ENCODE peak calls at places on chromosome 5, in six cellular contexts. One of them, this sample, is unnamed.

GRCh38 chr5:139181835-139182452 is 16.2 kb downstream of the SIL1 start:
- DNase-seq in GM12878: no peak
- DNase-seq in H1: no peak
- DNase-seq in K562: no peak
- DNase-seq in HepG2: no peak
- DNase-seq in HCT116: peak; percentile 36
- DNase-seq in this sample: no peak

GRCh38 chr5:139698461-139699146 is 50.5 kb downstream of the CXXC5 start:
- DNase-seq in GM12878: no peak
- DNase-seq in H1: peak; percentile 95
- DNase-seq in K562: peak; percentile 75
- DNase-seq in HepG2: no peak
- DNase-seq in HCT116: no peak
- DNase-seq in this sample: no peak

GRCh38 chr5:40560470-40560869 is 119.2 kb upstream of the PTGER4 start:
- DNase-seq in GM12878: no peak
- DNase-seq in H1: no peak
- DNase-seq in K562: no peak
- DNase-seq in HepG2: no peak
- DNase-seq in HCT116: no peak
- DNase-seq in this sample: no peak

GRCh38 chr5:172748341-172748843 is 22.6 kb downstream of the DUSP1 start:
- DNase-seq in GM12878: no peak
- DNase-seq in H1: peak; percentile 80
- DNase-seq in K562: no peak
- DNase-seq in HepG2: no peak
- DNase-seq in HCT116: no peak
- DNase-seq in this sample: no peak

GRCh38 chr5:39473156-39473779 is 48.5 kb upstream of the DAB2 start:
- DNase-seq in GM12878: no peak
- DNase-seq in H1: no peak
- DNase-seq in K562: no peak
- DNase-seq in HepG2: no peak
- DNase-seq in HCT116: no peak
- DNase-seq in this sample: no peak

GRCh38 chr5:180438785-180439780 is 55.1 kb upstream of the CNOT6 start:
- DNase-seq in GM12878: no peak
- DNase-seq in H1: no peak
- DNase-seq in K562: no peak
- DNase-seq in HepG2: no peak
- DNase-seq in HCT116: no peak
- DNase-seq in this sample: no peak

GRCh38 chr5:173456751-173457171 is 128.5 kb upstream of the STC2 start:
- DNase-seq in GM12878: no peak
- DNase-seq in H1: no peak
- DNase-seq in K562: no peak
- DNase-seq in HepG2: no peak
- DNase-seq in HCT116: no peak
- DNase-seq in this sample: no peak

GRCh38 chr5:59648949-59649921 is 244.3 kb downstream of the PDE4D start:
- DNase-seq in GM12878: no peak
- DNase-seq in H1: no peak
- DNase-seq in K562: peak; percentile 6
- DNase-seq in HepG2: no peak
- DNase-seq in HCT116: no peak
- DNase-seq in this sample: no peak

GRCh38 chr5:62149894-62150293 is 156.1 kb upstream of the KIF2A start:
- DNase-seq in GM12878: no peak
- DNase-seq in H1: no peak
- DNase-seq in K562: no peak
- DNase-seq in HepG2: no peak
- DNase-seq in HCT116: no peak
- DNase-seq in this sample: no peak

GRCh38 chr5:124124711-124125229 is 612.8 kb downstream of the CSNK1G3 start:
- DNase-seq in GM12878: no peak
- DNase-seq in H1: no peak
- DNase-seq in K562: no peak
- DNase-seq in HepG2: no peak
- DNase-seq in HCT116: no peak
- DNase-seq in this sample: no peak

GRCh38 chr5:172420215-172420934 is 34.0 kb downstream of the SH3PXD2B start:
- DNase-seq in GM12878: no peak
- DNase-seq in H1: peak; percentile 59
- DNase-seq in K562: peak; percentile 41
- DNase-seq in HepG2: peak; percentile 91
- DNase-seq in HCT116: peak; percentile 60
- DNase-seq in this sample: no peak

GRCh38 chr5:148949871-148950863 is 112.7 kb downstream of the SH3TC2 start:
- DNase-seq in GM12878: no peak
- DNase-seq in H1: no peak
- DNase-seq in K562: no peak
- DNase-seq in HepG2: no peak
- DNase-seq in HCT116: no peak
- DNase-seq in this sample: no peak

GRCh38 chr5:122605236-122605635 is 169.6 kb upstream of the SNX2 start:
- DNase-seq in GM12878: no peak
- DNase-seq in H1: no peak
- DNase-seq in K562: no peak
- DNase-seq in HepG2: no peak
- DNase-seq in HCT116: no peak
- DNase-seq in this sample: no peak

GRCh38 chr5:73693573-73694061 is 67.6 kb downstream of the ARHGEF28 start:
- DNase-seq in GM12878: no peak
- DNase-seq in H1: no peak
- DNase-seq in K562: no peak
- DNase-seq in HepG2: peak; percentile 56
- DNase-seq in HCT116: no peak
- DNase-seq in this sample: no peak

GRCh38 chr5:86979801-86980510 is 287.7 kb upstream of the RASA1 start:
- DNase-seq in GM12878: no peak
- DNase-seq in H1: no peak
- DNase-seq in K562: no peak
- DNase-seq in HepG2: peak; percentile 3
- DNase-seq in HCT116: peak; percentile 33
- DNase-seq in this sample: no peak

GRCh38 chr5:140575309-140575708 is 10.7 kb downstream of the SLC35A4 start:
- DNase-seq in GM12878: no peak
- DNase-seq in H1: no peak
- DNase-seq in K562: peak; percentile 70
- DNase-seq in HepG2: peak; percentile 76
- DNase-seq in HCT116: peak; percentile 19
- DNase-seq in this sample: no peak

GRCh38 chr5:126052120-126052519 is 371.1 kb upstream of the GRAMD2B start:
- DNase-seq in GM12878: no peak
- DNase-seq in H1: no peak
- DNase-seq in K562: no peak
- DNase-seq in HepG2: no peak
- DNase-seq in HCT116: no peak
- DNase-seq in this sample: no peak

GRCh38 chr5:17087035-17087434 is 130.4 kb upstream of the BASP1 start:
- DNase-seq in GM12878: no peak
- DNase-seq in H1: no peak
- DNase-seq in K562: no peak
- DNase-seq in HepG2: no peak
- DNase-seq in HCT116: no peak
- DNase-seq in this sample: no peak

GRCh38 chr5:79743846-79744605 is 54.4 kb downstream of the CMYA5 start:
- DNase-seq in GM12878: no peak
- DNase-seq in H1: no peak
- DNase-seq in K562: no peak
- DNase-seq in HepG2: no peak
- DNase-seq in HCT116: no peak
- DNase-seq in this sample: no peak

GRCh38 chr5:171524461-171524860 is 105.0 kb downstream of the FGF18 start:
- DNase-seq in GM12878: no peak
- DNase-seq in H1: no peak
- DNase-seq in K562: no peak
- DNase-seq in HepG2: no peak
- DNase-seq in HCT116: no peak
- DNase-seq in this sample: no peak

GRCh38 chr5:148740966-148741742 is 85.3 kb upstream of the ADRB2 start:
- DNase-seq in GM12878: no peak
- DNase-seq in H1: no peak
- DNase-seq in K562: peak; percentile 55
- DNase-seq in HepG2: peak; percentile 42
- DNase-seq in HCT116: peak; percentile 54
- DNase-seq in this sample: peak; percentile 10

GRCh38 chr5:58871648-58872242 is 288.9 kb downstream of the RAB3C start:
- DNase-seq in GM12878: no peak
- DNase-seq in H1: no peak
- DNase-seq in K562: peak; percentile 38
- DNase-seq in HepG2: peak; percentile 24
- DNase-seq in HCT116: peak; percentile 28
- DNase-seq in this sample: no peak

GRCh38 chr5:139574641-139575312 is 13.6 kb downstream of the UBE2D2 start:
- DNase-seq in GM12878: no peak
- DNase-seq in H1: no peak
- DNase-seq in K562: peak; percentile 62
- DNase-seq in HepG2: peak; percentile 52
- DNase-seq in HCT116: no peak
- DNase-seq in this sample: no peak

GRCh38 chr5:102875672-102876071 is 120.6 kb downstream of the PAM start:
- DNase-seq in GM12878: no peak
- DNase-seq in H1: no peak
- DNase-seq in K562: no peak
- DNase-seq in HepG2: peak; percentile 29
- DNase-seq in HCT116: no peak
- DNase-seq in this sample: no peak

GRCh38 chr5:180668835-180669596 is 19.6 kb upstream of the FLT4 start:
- DNase-seq in GM12878: no peak
- DNase-seq in H1: no peak
- DNase-seq in K562: no peak
- DNase-seq in HepG2: peak; percentile 24
- DNase-seq in HCT116: no peak
- DNase-seq in this sample: no peak

GRCh38 chr5:32332361-32332760 is 19.6 kb upstream of the MTMR12 start:
- DNase-seq in GM12878: no peak
- DNase-seq in H1: no peak
- DNase-seq in K562: no peak
- DNase-seq in HepG2: no peak
- DNase-seq in HCT116: no peak
- DNase-seq in this sample: no peak

GRCh38 chr5:32330126-32330971 is 17.6 kb upstream of the MTMR12 start:
- DNase-seq in GM12878: no peak
- DNase-seq in H1: no peak
- DNase-seq in K562: no peak
- DNase-seq in HepG2: no peak
- DNase-seq in HCT116: no peak
- DNase-seq in this sample: no peak

GRCh38 chr5:32332971-32333370 is 20.2 kb upstream of the MTMR12 start:
- DNase-seq in GM12878: no peak
- DNase-seq in H1: no peak
- DNase-seq in K562: no peak
- DNase-seq in HepG2: no peak
- DNase-seq in HCT116: no peak
- DNase-seq in this sample: no peak

GRCh38 chr5:32331927-32332274 is 19.2 kb upstream of the MTMR12 start:
- DNase-seq in GM12878: no peak
- DNase-seq in H1: no peak
- DNase-seq in K562: no peak
- DNase-seq in HepG2: no peak
- DNase-seq in HCT116: no peak
- DNase-seq in this sample: no peak

DNA sequence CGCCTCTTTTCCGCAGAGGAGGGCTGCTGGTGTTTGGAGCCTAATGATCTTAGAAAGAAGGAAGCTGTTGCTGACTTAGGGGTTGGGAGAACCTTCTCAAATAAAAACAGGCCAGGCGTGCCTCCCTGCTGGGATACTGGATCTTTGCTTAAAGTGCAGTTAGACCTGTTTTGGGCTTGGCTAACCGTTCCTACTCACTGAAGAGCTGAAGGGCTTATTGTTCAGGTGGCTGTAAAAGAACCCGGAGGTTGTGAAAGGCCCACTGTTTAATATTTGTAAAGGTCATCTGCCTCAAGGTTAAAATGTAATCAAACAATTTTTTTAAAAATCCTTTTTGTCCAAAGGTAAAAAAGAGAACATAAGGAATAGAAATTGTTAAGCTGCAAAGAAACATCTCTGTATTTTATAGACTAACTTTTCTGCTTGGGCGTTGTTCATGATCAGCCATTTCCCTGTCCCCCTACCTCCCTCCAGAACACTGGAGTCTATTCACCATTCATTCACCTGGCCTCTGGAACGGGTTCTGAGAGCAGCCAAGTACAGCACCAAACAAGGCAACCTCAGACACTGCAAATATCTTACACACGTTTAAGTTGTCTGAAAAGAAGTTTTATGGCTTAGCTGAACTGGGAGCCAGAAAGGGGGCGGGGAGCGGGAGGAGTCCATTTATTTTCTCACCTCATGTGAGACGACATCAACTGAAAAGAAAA is 18.6 kb upstream of the MTMR12 start:
- DNase-seq in GM12878: no peak
- DNase-seq in H1: no peak
- DNase-seq in K562: no peak
- DNase-seq in HepG2: peak; percentile 91
- DNase-seq in HCT116: no peak
- DNase-seq in this sample: no peak
- TF ChIP-seq POLR2AphosphoS5 in GM12878: no peak
- TF ChIP-seq POLR2AphosphoS5 in H1: no peak
- TF ChIP-seq POLR2AphosphoS5 in K562: no peak
- TF ChIP-seq POLR2AphosphoS5 in HepG2: peak; percentile 21
- TF ChIP-seq POLR2AphosphoS5 in HCT116: no peak
- TF ChIP-seq POLR2AphosphoS5 in this sample: no peak

GRCh38 chr5:127431977-127432376 is 85.5 kb upstream of the PRRC1 start:
- DNase-seq in GM12878: no peak
- DNase-seq in H1: no peak
- DNase-seq in K562: no peak
- DNase-seq in HepG2: no peak
- DNase-seq in HCT116: no peak
- DNase-seq in this sample: no peak
- TF ChIP-seq EZH2 in GM12878: no peak
- TF ChIP-seq EZH2 in H1: no peak
- TF ChIP-seq EZH2 in K562: no peak
- TF ChIP-seq EZH2 in HepG2: no peak
- TF ChIP-seq EZH2 in HCT116: no peak
- TF ChIP-seq EZH2 in this sample: no peak

GRCh38 chr5:81429363-81429762 is 35.4 kb upstream of the ACOT12 start:
- DNase-seq in GM12878: no peak
- DNase-seq in H1: no peak
- DNase-seq in K562: no peak
- DNase-seq in HepG2: no peak
- DNase-seq in HCT116: no peak
- DNase-seq in this sample: no peak
- H3K9me3 ChIP-seq in GM12878: no peaks in the 10 kb centered on the region
- H3K9me3 ChIP-seq in H1: no peaks in the 10 kb centered on the region
- H3K9me3 ChIP-seq in K562: no peaks in the 10 kb centered on the region
- H3K9me3 ChIP-seq in HepG2: no peaks in the 10 kb centered on the region
- H3K9me3 ChIP-seq in HCT116: no peaks in the 10 kb centered on the region
- H3K9me3 ChIP-seq in this sample: no peaks in the 10 kb centered on the region

GRCh38 chr5:96893342-96893741 is 17.0 kb downstream of the ERAP2 start:
- DNase-seq in GM12878: no peak
- DNase-seq in H1: no peak
- DNase-seq in K562: no peak
- DNase-seq in HepG2: no peak
- DNase-seq in HCT116: no peak
- DNase-seq in this sample: no peak
- TF ChIP-seq POLR2AphosphoS5 in GM12878: no peak
- TF ChIP-seq POLR2AphosphoS5 in H1: no peak
- TF ChIP-seq POLR2AphosphoS5 in K562: no peak
- TF ChIP-seq POLR2AphosphoS5 in HepG2: no peak
- TF ChIP-seq POLR2AphosphoS5 in HCT116: no peak
- TF ChIP-seq POLR2AphosphoS5 in this sample: no peak

This sample was measured in SK-N-MC.